ENCODE peak calls at places on chromosomes 4 and X, in four cellular contexts. One of them, this sample, is unnamed.

GRCh38 chr4:74624351-74625151 is 169.8 kb downstream of the BTC start:
- DNase-seq in colonic mucosa: no peak
- DNase-seq in HepG2: peak; percentile 85
- DNase-seq in OCI-LY7: no peak
- DNase-seq in this sample: no peak

GRCh38 chrX:72127332-72127731 is 4.4 kb downstream of the RTL5 start:
- DNase-seq in colonic mucosa: no peak
- DNase-seq in OCI-LY7: no peak
- DNase-seq in HepG2: no peak
- DNase-seq in this sample: no peak

GRCh38 chrX:70426286-70427278 is 3.5 kb downstream of the GDPD2 start:
- DNase-seq in OCI-LY7: no peak
- DNase-seq in colonic mucosa: no peak
- DNase-seq in HepG2: no peak
- DNase-seq in this sample: no peak

GRCh38 chr4:72954811-72955210 is 114.7 kb downstream of the COX18 start:
- DNase-seq in colonic mucosa: no peak
- DNase-seq in OCI-LY7: no peak
- DNase-seq in HepG2: no peak
- DNase-seq in this sample: no peak

GRCh38 chrX:151396042-151396826 is 772 bp upstream of the VMA21 start:
- DNase-seq in colonic mucosa: no peak
- DNase-seq in OCI-LY7: peak; percentile 49
- DNase-seq in HepG2: peak; percentile 49
- DNase-seq in this sample: peak; percentile 59

GRCh38 chr4:57504139-57504538 is 394.0 kb upstream of the IGFBP7 start:
- DNase-seq in OCI-LY7: no peak
- DNase-seq in HepG2: no peak
- DNase-seq in colonic mucosa: no peak
- DNase-seq in this sample: no peak

GRCh38 chr4:105417624-105418023 is 56.2 kb downstream of the PPA2 start:
- DNase-seq in colonic mucosa: no peak
- DNase-seq in OCI-LY7: no peak
- DNase-seq in HepG2: peak; percentile 85
- DNase-seq in this sample: no peak

GRCh38 chr4:139367421-139368090 is 65.3 kb upstream of the NDUFC1 start:
- DNase-seq in OCI-LY7: no peak
- DNase-seq in HepG2: no peak
- DNase-seq in colonic mucosa: no peak
- DNase-seq in this sample: no peak

GRCh38 chr4:25065901-25066610 is 35.3 kb upstream of the LGI2 start:
- DNase-seq in OCI-LY7: no peak
- DNase-seq in colonic mucosa: no peak
- DNase-seq in HepG2: no peak
- DNase-seq in this sample: no peak

GRCh38 chrX:107674480-107675364 is 46.4 kb downstream of the PRPS1 start:
- DNase-seq in OCI-LY7: peak; percentile 11
- DNase-seq in colonic mucosa: peak; percentile 66
- DNase-seq in HepG2: no peak
- DNase-seq in this sample: peak; percentile 28

GRCh38 chr4:88217169-88217568 is 58.7 kb upstream of the ABCG2 start:
- DNase-seq in HepG2: peak; percentile 23
- DNase-seq in OCI-LY7: no peak
- DNase-seq in colonic mucosa: no peak
- DNase-seq in this sample: no peak

GRCh38 chr4:14035076-14035475 is 407.6 kb upstream of the BOD1L1 start:
- DNase-seq in HepG2: no peak
- DNase-seq in colonic mucosa: no peak
- DNase-seq in OCI-LY7: no peak
- DNase-seq in this sample: no peak

GRCh38 chr4:76850010-76850441 is 47.9 kb downstream of the SOWAHB start:
- DNase-seq in OCI-LY7: no peak
- DNase-seq in colonic mucosa: no peak
- DNase-seq in HepG2: peak; percentile 62
- DNase-seq in this sample: no peak

DNA sequence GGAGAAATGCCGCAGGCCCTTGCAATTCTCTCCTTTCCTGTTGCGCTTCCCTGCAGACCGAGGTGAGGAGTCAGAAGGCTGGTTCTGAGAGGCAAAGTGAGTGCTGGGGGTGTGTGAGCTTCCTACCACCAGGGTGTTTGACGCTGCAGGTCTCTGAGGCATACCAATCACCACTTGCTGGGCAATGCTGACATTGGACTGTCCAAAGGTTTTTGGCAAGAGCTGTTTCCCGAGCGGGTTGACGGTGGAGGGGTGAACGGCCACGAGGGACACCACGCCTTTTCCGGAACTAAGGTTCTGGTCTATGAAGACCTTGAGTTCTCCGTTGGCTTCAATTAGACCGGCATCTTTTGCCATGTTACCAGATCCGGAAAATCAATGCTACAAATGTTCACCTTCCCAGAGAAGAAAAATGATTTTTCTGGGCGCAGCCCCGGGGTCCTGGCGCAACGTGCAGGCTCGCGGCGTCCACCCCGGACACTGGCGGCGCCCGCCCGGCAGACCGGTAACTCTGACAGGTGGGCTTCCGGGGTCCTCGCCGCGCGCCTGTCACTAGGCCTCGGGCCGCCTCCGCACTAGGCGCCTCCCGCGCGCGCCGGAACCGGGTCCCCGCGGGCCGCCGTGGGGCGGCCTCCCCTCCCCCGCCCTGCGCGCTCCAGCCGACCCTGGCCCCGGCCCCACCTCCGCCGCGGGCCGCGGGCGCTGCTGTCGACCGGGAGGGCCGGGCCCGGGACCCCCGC is 44.9 kb upstream of the FAM47C start:
- DNase-seq in OCI-LY7: no peak
- DNase-seq in colonic mucosa: no peak
- DNase-seq in HepG2: no peak
- DNase-seq in this sample: no peak
- H3K4me3 ChIP-seq in OCI-LY7: no peak overlapping the region
- H3K4me3 ChIP-seq in colonic mucosa: no peak overlapping the region
- H3K4me3 ChIP-seq in HepG2: no peak overlapping the region
- H3K4me3 ChIP-seq in this sample: no peak overlapping the region

DNA sequence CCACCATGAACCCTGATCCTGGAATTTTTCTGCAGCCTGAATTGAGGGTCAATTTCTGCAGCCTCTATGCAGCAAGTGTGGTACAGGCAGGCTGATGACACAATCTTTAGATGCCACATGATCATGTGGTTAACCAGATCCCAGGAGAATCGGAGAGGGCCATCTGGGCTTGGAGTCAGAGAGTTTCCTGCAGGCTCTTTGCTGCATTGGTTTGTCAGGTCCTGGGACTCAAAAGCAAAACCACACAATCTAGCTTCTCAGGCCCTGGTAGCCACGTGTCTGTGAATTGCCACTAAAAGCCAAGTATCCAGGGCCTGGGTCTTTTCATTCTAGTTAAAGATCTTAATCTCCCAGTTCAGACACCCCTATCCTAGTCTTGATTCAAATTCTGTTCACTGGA is 464.5 kb downstream of the BCOR start:
- DNase-seq in OCI-LY7: no peak
- DNase-seq in HepG2: no peak
- DNase-seq in colonic mucosa: no peak
- DNase-seq in this sample: no peak
- TF ChIP-seq CTCF in OCI-LY7: no peak
- TF ChIP-seq CTCF in HepG2: no peak
- TF ChIP-seq CTCF in colonic mucosa: no peak
- TF ChIP-seq CTCF in this sample: no peak

GRCh38 chrX:925094-925493 is 287.4 kb downstream of the CRLF2 start:
- DNase-seq in colonic mucosa: no peak
- DNase-seq in OCI-LY7: no peak
- DNase-seq in HepG2: no peak
- DNase-seq in this sample: no peak

GRCh38 chrX:915427-916234 is 285.0 kb downstream of the SHOX start:
- DNase-seq in colonic mucosa: no peak
- DNase-seq in HepG2: no peak
- DNase-seq in OCI-LY7: no peak
- DNase-seq in this sample: no peak

GRCh38 chrX:925652-926061 is 286.8 kb downstream of the CRLF2 start:
- DNase-seq in HepG2: no peak
- DNase-seq in colonic mucosa: no peak
- DNase-seq in OCI-LY7: no peak
- DNase-seq in this sample: no peak

GRCh38 chrX:916235-916609 is 285.6 kb downstream of the SHOX start:
- DNase-seq in HepG2: no peak
- DNase-seq in OCI-LY7: no peak
- DNase-seq in colonic mucosa: no peak
- DNase-seq in this sample: no peak

GRCh38 chrX:920234-920799 is 289.7 kb downstream of the SHOX start:
- DNase-seq in HepG2: no peak
- DNase-seq in colonic mucosa: no peak
- DNase-seq in OCI-LY7: no peak
- DNase-seq in this sample: no peak
- H3K4me3 ChIP-seq in HepG2: no peak overlapping the region
- H3K4me3 ChIP-seq in colonic mucosa: no peak overlapping the region
- H3K4me3 ChIP-seq in OCI-LY7: no peak overlapping the region
- H3K4me3 ChIP-seq in this sample: no peak overlapping the region

GRCh38 chr4:187139116-187139515 is 415.5 kb upstream of the FAT1 start:
- DNase-seq in colonic mucosa: peak; percentile 20
- DNase-seq in HepG2: no peak
- DNase-seq in OCI-LY7: no peak
- DNase-seq in this sample: no peak
- TF ChIP-seq CTCF in colonic mucosa: no peak
- TF ChIP-seq CTCF in HepG2: no peak
- TF ChIP-seq CTCF in OCI-LY7: no peak
- TF ChIP-seq CTCF in this sample: no peak

GRCh38 chr4:3655485-3656429 is 110.4 kb upstream of the ADRA2C start:
- DNase-seq in HepG2: no peak
- DNase-seq in OCI-LY7: peak; percentile 38
- DNase-seq in colonic mucosa: no peak
- DNase-seq in this sample: no peak
- H3K4me3 ChIP-seq in HepG2: no peak overlapping the region
- H3K4me3 ChIP-seq in OCI-LY7: peak overlapping the region; percentile 22
- H3K4me3 ChIP-seq in colonic mucosa: no peak overlapping the region
- H3K4me3 ChIP-seq in this sample: no peak overlapping the region

GRCh38 chr4:993111-994029 is at the start of gene SLC26A1:
- DNase-seq in colonic mucosa: peak; percentile 68
- DNase-seq in HepG2: peak; percentile 95
- DNase-seq in OCI-LY7: no peak
- DNase-seq in this sample: no peak

GRCh38 chr4:996030-996993 is 3.1 kb upstream of the SLC26A1 start:
- DNase-seq in HepG2: no peak
- DNase-seq in OCI-LY7: no peak
- DNase-seq in colonic mucosa: no peak
- DNase-seq in this sample: no peak

GRCh38 chr4:997375-998071 is 4.3 kb upstream of the SLC26A1 start:
- DNase-seq in colonic mucosa: no peak
- DNase-seq in HepG2: no peak
- DNase-seq in OCI-LY7: no peak
- DNase-seq in this sample: no peak

GRCh38 chr4:996994-997374 is 3.8 kb upstream of the SLC26A1 start:
- DNase-seq in colonic mucosa: no peak
- DNase-seq in HepG2: no peak
- DNase-seq in OCI-LY7: no peak
- DNase-seq in this sample: no peak

DNA sequence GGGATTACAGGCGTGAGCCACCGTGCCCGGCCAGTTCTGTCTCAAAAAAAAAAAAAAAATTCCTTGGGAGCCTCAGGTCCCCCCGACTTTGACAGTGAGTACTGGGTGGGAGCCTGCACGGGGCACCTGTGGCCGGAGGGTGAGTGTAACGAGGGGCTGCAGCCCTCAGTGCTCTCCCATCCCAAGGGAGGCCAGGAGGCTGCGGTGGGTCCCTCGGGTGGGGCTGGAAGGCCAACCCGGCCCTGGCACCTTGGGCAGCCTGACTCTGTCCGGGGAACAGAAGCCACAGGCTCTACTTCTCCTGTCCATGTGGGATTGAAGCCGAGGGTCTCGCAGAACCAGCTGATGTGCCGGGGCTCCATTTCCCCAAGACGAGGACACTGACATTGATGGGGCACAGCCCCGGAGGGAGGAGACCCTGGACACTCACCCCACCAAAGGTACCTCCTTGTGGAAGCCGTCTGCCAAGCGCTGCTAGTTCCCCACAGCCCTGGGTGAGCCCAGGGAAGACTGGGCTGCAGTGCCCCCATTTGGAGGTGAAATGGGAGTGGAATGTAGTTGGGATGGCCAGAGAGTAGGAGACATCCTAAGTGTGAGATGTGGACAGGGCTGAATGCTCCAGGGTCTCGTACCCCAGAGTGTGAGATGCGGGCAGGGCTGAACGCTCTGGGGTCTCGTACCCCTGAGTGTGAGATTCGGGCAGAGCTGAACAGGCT is 2.3 kb upstream of the SLC26A1 start:
- DNase-seq in OCI-LY7: no peak
- DNase-seq in colonic mucosa: no peak
- DNase-seq in HepG2: no peak
- DNase-seq in this sample: no peak
- TF ChIP-seq CTCF in OCI-LY7: no peak
- TF ChIP-seq CTCF in colonic mucosa: no peak
- TF ChIP-seq CTCF in HepG2: peak; percentile 57
- TF ChIP-seq CTCF in this sample: no peak